ENCODE peak calls at places on chromosomes 2 and 18, in seven cellular contexts. Z is hypothalamus, A is AG08396, R is trophoblast cell, J is small intestine, N is tibial artery, L is left ventricle myocardium superior. X is an unnamed sample.

GRCh38 chr2:100246163-100247145 is 75.8 kb downstream of the LONRF2 start:
- DNase-seq in J (peak; percentile 23), A (no peak), Z (no peak), L (no peak), N (no peak), R (peak; percentile 59), X (no peak)

GRCh38 chr2:171889333-171889732 is 4.7 kb downstream of the SLC25A12 start:
- DNase-seq in L (no peak), N (no peak), R (no peak), J (no peak), A (no peak), Z (no peak), X (no peak)

GRCh38 chr2:133146893-133147292 is 421.4 kb downstream of the NCKAP5 start:
- DNase-seq in Z (no peak), A (no peak), L (no peak), N (no peak), R (no peak), J (no peak), X (no peak)

GRCh38 chr2:62196278-62196901 is 475 bp downstream of the B3GNT2 start:
- DNase-seq in Z (peak; percentile 81), A (no peak), J (peak; percentile 47), N (peak; percentile 79), L (no peak), R (peak; percentile 59), X (peak; percentile 46)

GRCh38 chr18:25097119-25098114 is 254.5 kb downstream of the ZNF521 start:
- DNase-seq in Z (no peak), R (no peak), L (no peak), A (peak; percentile 28), J (peak; percentile 56), N (no peak), X (no peak)

GRCh38 chr18:53657257-53657656 is 567.2 kb downstream of the MBD2 start:
- DNase-seq in J (no peak), Z (no peak), A (no peak), N (no peak), R (peak; percentile 21), L (no peak), X (no peak)

GRCh38 chr2:205435970-205436369 is 246.3 kb upstream of the NRP2 start:
- DNase-seq in A (no peak), R (no peak), J (no peak), N (no peak), Z (no peak), L (no peak), X (no peak)

GRCh38 chr2:188364033-188364432 is 72.4 kb downstream of the GULP1 start:
- DNase-seq in J (no peak), Z (no peak), A (no peak), L (no peak), N (no peak), R (no peak), X (no peak)

GRCh38 chr2:9518780-9519179 is 36.9 kb downstream of the ADAM17 start:
- DNase-seq in Z (no peak), R (no peak), N (no peak), L (no peak), J (no peak), A (no peak), X (no peak)

GRCh38 chr18:50286391-50287027 is 983 bp downstream of the CXXC1 start:
- DNase-seq in Z (peak; percentile 10), N (no peak), L (no peak), A (no peak), J (peak; percentile 25), R (no peak), X (no peak)

GRCh38 chr2:43467889-43468288 is 127.9 kb downstream of the THADA start:
- DNase-seq in L (no peak), R (peak; percentile 66), Z (no peak), N (no peak), J (no peak), A (peak; percentile 15), X (no peak)

GRCh38 chr18:54919412-54919811 is 39.8 kb downstream of the CCDC68 start:
- DNase-seq in R (no peak), J (no peak), A (no peak), L (no peak), N (no peak), Z (no peak), X (no peak)

GRCh38 chr2:146587291-146587713 is 1257.5 kb upstream of the ACVR2A start:
- DNase-seq in J (no peak), Z (no peak), A (no peak), R (no peak), N (no peak), L (peak; percentile 24), X (no peak)

GRCh38 chr2:220955776-220956175 is 616.3 kb downstream of the EPHA4 start:
- DNase-seq in Z (no peak), J (no peak), R (no peak), L (no peak), A (no peak), N (no peak), X (no peak)

GRCh38 chr2:140454717-140455116 is 1674.5 kb upstream of the NXPH2 start:
- DNase-seq in L (no peak), R (no peak), A (peak; percentile 43), N (no peak), Z (peak; percentile 28), J (no peak), X (no peak)

GRCh38 chr18:60980422-60981005 is 352.7 kb upstream of the CDH20 start:
- DNase-seq in Z (no peak), J (no peak), N (no peak), L (no peak), R (no peak), A (no peak), X (no peak)

GRCh38 chr2:136242100-136242499 is 124.2 kb upstream of the CXCR4 start:
- DNase-seq in N (no peak), A (no peak), Z (no peak), L (no peak), J (no peak), R (no peak), X (no peak)

GRCh38 chr2:53515435-53516332 is 251.9 kb upstream of the CHAC2 start:
- DNase-seq in J (no peak), Z (peak; percentile 62), N (no peak), L (no peak), R (peak; percentile 14), A (no peak), X (no peak)

GRCh38 chr2:158779621-158780020 is 15.5 kb upstream of the DAPL1 start:
- DNase-seq in Z (no peak), J (no peak), N (no peak), A (no peak), L (no peak), R (no peak), X (no peak)

GRCh38 chr2:43010428-43011141 is 215.8 kb downstream of the ZFP36L2 start:
- DNase-seq in J (peak; percentile 58), R (peak; percentile 86), L (no peak), A (no peak), N (no peak), Z (no peak), X (no peak)

GRCh38 chr18:73461780-73462059 is 593.9 kb upstream of the NETO1 start:
- DNase-seq in L (no peak), R (no peak), N (no peak), A (no peak), J (no peak), Z (no peak), X (no peak)

GRCh38 chr2:205768815-205769493 is 86.7 kb downstream of the NRP2 start:
- DNase-seq in A (no peak), Z (no peak), R (no peak), J (peak; percentile 73), N (no peak), L (no peak), X (no peak)

GRCh38 chr18:33720133-33720532 is 142.1 kb downstream of the ASXL3 start:
- DNase-seq in Z (no peak), A (no peak), R (no peak), L (no peak), N (no peak), J (no peak), X (no peak)

GRCh38 chr2:88209526-88210131 is 39.5 kb downstream of the THNSL2 start:
- DNase-seq in Z (no peak), L (no peak), R (no peak), J (no peak), A (no peak), N (no peak), X (no peak)

GRCh38 chr2:239268549-239268948 is 132.3 kb downstream of the HDAC4 start:
- DNase-seq in L (no peak), A (no peak), N (peak; percentile 33), Z (no peak), R (no peak), J (no peak), X (no peak)

GRCh38 chr2:176584333-176584732 is 315.1 kb downstream of the MTX2 start:
- DNase-seq in R (peak; percentile 25), N (no peak), L (no peak), J (no peak), A (no peak), Z (no peak), X (no peak)

X was measured in effector CD8-positive, alpha-beta T cell.